ENCODE peak calls at places on chromosome 2, in six cellular contexts. H is SJSA1, I is cardiac muscle cell, F is tibial artery, V is kidney, E is ovary. O is an unnamed sample. For H3K4me1, the result is how much of the 10 kb centered on the place peaks cover.

GRCh38 chr2:9493478-9493877 is 19.1 kb downstream of the IAH1 start:
- DNase-seq in F (no peak), V (no peak), E (no peak), I (no peak), H (no peak), O (no peak)

GRCh38 chr2:208062113-208062512 is 36.8 kb upstream of the PLEKHM3 start:
- DNase-seq in E (no peak), F (no peak), H (no peak), I (no peak), V (no peak), O (no peak)

GRCh38 chr2:144084114-144084661 is 435.7 kb downstream of the ZEB2 start:
- DNase-seq in I (peak), F (no peak), V (no peak), H (peak), E (no peak), O (no peak)

GRCh38 chr2:85273732-85274731 is 53.8 kb downstream of the TGOLN2 start:
- DNase-seq in V (no peak), H (peak), I (peak), E (peak), F (no peak), O (peak)

GRCh38 chr2:171432969-171433762 is 624 bp downstream of the METTL8 start:
- DNase-seq in H (no peak), F (no peak), V (no peak), I (peak), E (no peak), O (peak)

GRCh38 chr2:85376291-85377065 is 21.9 kb downstream of the ELMOD3 start:
- DNase-seq in I (no peak), V (no peak), E (no peak), H (peak), F (no peak), O (no peak)

GRCh38 chr2:120586507-120587283 is 149.0 kb upstream of the GLI2 start:
- DNase-seq in I (peak), F (no peak), H (no peak), E (no peak), V (peak), O (no peak)

GRCh38 chr2:233142355-233142897 is 82.3 kb downstream of the INPP5D start:
- DNase-seq in V (no peak), F (no peak), E (no peak), H (no peak), I (no peak), O (no peak)

GRCh38 chr2:46836295-46837111 is 79.1 kb downstream of the MCFD2 start:
- DNase-seq in H (no peak), F (no peak), E (no peak), I (peak), V (no peak), O (no peak)

GRCh38 chr2:190214434-190215194 is 105.0 kb downstream of the HIBCH start:
- DNase-seq in F (no peak), H (no peak), V (no peak), E (no peak), I (peak), O (no peak)

GRCh38 chr2:200985806-200986205 is 22.3 kb upstream of the ORC2 start:
- DNase-seq in H (no peak), I (peak), E (no peak), F (no peak), V (no peak), O (no peak)

GRCh38 chr2:227295806-227296205 is 29.2 kb upstream of the MFF start:
- DNase-seq in F (no peak), E (no peak), V (no peak), I (no peak), H (no peak), O (no peak)

GRCh38 chr2:23568257-23569190 is 183.5 kb downstream of the KLHL29 start:
- DNase-seq in I (no peak), H (no peak), E (no peak), V (no peak), F (no peak), O (no peak)

GRCh38 chr2:165425556-165425955 is 43.9 kb upstream of the CSRNP3 start:
- DNase-seq in I (no peak), E (no peak), V (no peak), F (no peak), H (no peak), O (no peak)

GRCh38 chr2:55842009-55842408 is 81.6 kb downstream of the EFEMP1 start:
- DNase-seq in E (no peak), F (no peak), I (no peak), H (peak), V (no peak), O (no peak)

GRCh38 chr2:54289942-54290702 is 34.1 kb upstream of the TSPYL6 start:
- DNase-seq in I (no peak), E (no peak), H (no peak), V (no peak), F (no peak), O (no peak)

GRCh38 chr2:187581125-187581896 is 27.1 kb upstream of the TFPI start:
- DNase-seq in I (peak), E (no peak), V (no peak), F (no peak), H (peak), O (no peak)

GRCh38 chr2:236642584-236643291 is 73.1 kb downstream of the ACKR3 start:
- DNase-seq in E (peak), H (peak), F (peak), V (peak), I (peak), O (no peak)

GRCh38 chr2:151176661-151177060 is 85.0 kb downstream of the RBM43 start:
- DNase-seq in H (no peak), F (no peak), E (no peak), I (no peak), V (no peak), O (no peak)

GRCh38 chr2:73868204-73868978 is 24.4 kb upstream of the ACTG2 start:
- DNase-seq in H (no peak), I (no peak), V (no peak), E (no peak), F (no peak), O (no peak)

GRCh38 chr2:30688956-30689401 is 118.3 kb downstream of the CAPN13 start:
- DNase-seq in I (no peak), V (no peak), H (no peak), F (no peak), E (no peak), O (no peak)

GRCh38 chr2:71388214-71388613 is 56.6 kb downstream of the ZNF638 start:
- DNase-seq in F (no peak), E (no peak), I (no peak), H (no peak), V (no peak), O (peak)

GRCh38 chr2:235171511-235172130 is 219.8 kb downstream of the SH3BP4 start:
- DNase-seq in I (peak), H (peak), V (no peak), E (no peak), F (no peak), O (no peak)

GRCh38 chr2:235170016-235170415 is 218.2 kb downstream of the SH3BP4 start:
- DNase-seq in V (no peak), E (no peak), F (no peak), I (peak), H (peak), O (no peak)

GRCh38 chr2:235168174-235168979 is 216.6 kb downstream of the SH3BP4 start:
- DNase-seq in F (no peak), E (no peak), I (no peak), V (no peak), H (no peak), O (no peak)

GRCh38 chr2:235165631-235166030 is 213.8 kb downstream of the SH3BP4 start:
- DNase-seq in H (no peak), I (no peak), E (no peak), F (no peak), V (no peak), O (no peak)

DNA sequence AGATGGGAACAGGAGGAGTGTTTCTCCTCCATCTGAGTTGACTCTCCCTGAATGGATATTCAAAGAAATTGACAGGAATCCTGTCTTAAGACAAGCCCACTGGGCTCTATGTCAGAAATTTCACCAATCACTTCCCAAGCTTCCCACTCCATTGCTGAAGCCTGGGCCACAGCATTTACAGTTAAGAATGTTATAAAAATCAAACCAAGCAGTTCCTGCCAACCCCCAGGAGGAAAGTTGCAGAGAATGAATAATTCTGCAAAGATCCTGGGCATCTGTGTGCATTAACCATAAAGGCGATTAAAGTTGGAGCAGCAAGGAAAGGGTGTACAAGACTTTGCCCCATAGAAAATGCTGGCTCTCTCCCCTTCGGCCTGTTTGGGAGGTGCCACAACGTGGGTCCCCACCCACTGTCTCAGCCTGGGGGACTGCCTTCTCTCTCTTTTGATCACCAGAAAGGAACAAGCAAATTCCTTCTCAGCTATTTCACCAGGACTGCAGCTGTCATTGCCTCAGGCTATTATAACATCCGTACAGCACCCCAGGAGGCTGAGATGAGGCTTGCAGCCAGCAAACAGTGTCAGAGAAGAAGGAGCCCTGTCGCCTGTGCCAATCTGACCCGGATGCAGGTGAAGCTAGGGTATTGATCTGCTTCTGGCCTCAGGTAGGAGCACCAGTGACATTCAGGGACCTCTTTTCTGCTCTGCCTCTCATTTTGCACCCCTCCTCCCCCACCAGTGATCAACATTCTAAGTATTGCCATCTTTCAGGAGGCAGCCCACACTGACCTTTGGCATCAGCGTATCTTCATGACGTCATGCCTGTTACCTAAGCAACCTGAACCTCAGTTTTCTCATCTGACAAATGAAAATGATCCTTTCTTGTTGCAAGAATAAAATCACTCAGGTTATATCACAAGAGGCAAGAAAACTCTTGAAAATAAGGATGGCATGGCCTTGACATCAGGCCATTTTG is 219.0 kb downstream of the SH3BP4 start:
- DNase-seq in F (no peak), I (peak), H (peak), V (no peak), E (no peak), O (peak)
- H3K4me3 ChIP-seq in F (no peak), I (no peak), H (no peak), V (no peak), E (no peak), O (no peak)

GRCh38 chr2:217971166-217971565 is 31.6 kb downstream of the TNS1 start:
- DNase-seq in F (no peak), I (no peak), E (no peak), H (no peak), V (no peak), O (no peak)

GRCh38 chr2:217972037-217972436 is 30.8 kb downstream of the TNS1 start:
- DNase-seq in E (no peak), H (no peak), F (no peak), I (no peak), V (no peak), O (peak)

GRCh38 chr2:217969588-217969987 is 33.2 kb downstream of the TNS1 start:
- DNase-seq in F (no peak), V (no peak), H (no peak), E (no peak), I (no peak), O (no peak)

GRCh38 chr2:217972490-217972889 is 30.3 kb downstream of the TNS1 start:
- DNase-seq in V (no peak), H (no peak), E (no peak), I (peak), F (peak), O (no peak)

DNA sequence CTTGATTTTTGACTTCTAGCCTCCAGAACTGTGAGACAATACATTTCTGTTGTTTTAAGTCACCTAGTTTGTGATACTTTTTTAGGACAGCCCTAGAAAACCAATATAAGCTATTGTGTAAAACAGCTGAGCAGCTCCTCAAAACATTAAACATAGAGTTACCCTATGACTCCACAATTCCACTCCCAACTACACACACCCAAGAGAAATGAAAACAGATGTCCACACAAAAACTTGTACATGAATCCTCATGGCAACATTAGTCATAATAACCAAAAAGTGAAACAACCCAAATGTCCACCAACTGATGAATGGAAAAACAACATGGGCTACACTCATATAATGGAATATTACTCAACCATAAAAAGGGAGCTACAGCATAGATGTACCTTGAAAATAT is 32.6 kb downstream of the TNS1 start:
- DNase-seq in H (no peak), E (no peak), F (no peak), I (no peak), V (no peak), O (no peak)
- H3K4me1 ChIP-seq in H (under half), E (under half), F (half or more), I (under half), V (under half), O (under half)

GRCh38 chr2:240453461-240454030 is 18.1 kb downstream of the GPC1 start:
- DNase-seq in V (peak), H (no peak), I (no peak), E (peak), F (no peak), O (no peak)
- H3K4me3 ChIP-seq in V (no peak), H (no peak), I (peak), E (peak), F (peak), O (no peak)

DNA sequence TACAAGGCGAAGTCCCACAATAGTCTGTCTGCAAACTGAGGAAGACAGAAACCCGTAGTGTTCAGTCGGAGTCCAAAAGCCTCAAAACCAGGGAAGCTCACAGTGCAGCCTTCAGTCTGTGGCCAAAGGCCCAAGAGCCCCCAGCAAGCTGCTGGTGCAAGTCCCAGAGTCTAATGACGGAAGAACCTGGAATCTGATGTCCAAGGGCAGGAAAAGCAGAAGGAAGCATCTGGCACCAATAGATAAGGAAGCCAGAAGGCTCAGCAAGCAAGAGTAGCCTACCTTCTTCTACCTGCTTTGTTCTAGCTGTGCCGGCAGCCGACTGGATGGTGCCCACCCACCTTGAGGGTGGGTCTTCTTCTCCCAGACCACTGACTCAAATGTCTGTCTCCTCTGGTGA is 21.8 kb downstream of the CFAP210 start:
- DNase-seq in I (no peak), E (no peak), F (no peak), V (no peak), H (no peak), O (no peak)
- H3K4me1 ChIP-seq in I (under half), E (under half), F (under half), V (under half), H (under half), O (under half)

GRCh38 chr2:96819101-96819875 is 3.2 kb downstream of the CNNM3 start:
- DNase-seq in V (peak), F (no peak), E (no peak), H (no peak), I (no peak), O (peak)
- H3K4me3 ChIP-seq in V (peak), F (no peak), E (no peak), H (no peak), I (no peak), O (peak)

DNA sequence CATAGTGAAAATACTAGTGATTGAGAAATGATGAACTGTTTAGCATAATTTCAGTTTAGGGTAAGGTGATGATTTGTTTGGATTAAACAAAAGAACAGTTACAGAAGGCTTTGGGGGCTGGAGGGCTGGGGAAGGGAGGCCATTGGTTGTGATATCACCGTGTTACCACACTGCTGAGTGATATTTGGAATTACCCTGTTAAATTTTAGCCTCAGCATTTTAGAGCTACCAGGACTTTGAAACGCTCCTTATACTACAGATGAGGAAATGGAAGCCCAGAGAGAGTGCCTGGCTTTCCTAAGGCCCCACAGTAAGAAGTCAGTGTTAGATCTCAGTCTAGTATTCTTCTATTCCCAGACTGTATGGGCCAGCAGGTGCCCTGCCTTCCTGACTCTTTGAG is 15.6 kb downstream of the ARHGEF33 start:
- DNase-seq in F (no peak), H (no peak), V (no peak), E (no peak), I (no peak), O (no peak)
- H3K4me1 ChIP-seq in F (under half), H (under half), V (under half), E (under half), I (under half), O (under half)

DNA sequence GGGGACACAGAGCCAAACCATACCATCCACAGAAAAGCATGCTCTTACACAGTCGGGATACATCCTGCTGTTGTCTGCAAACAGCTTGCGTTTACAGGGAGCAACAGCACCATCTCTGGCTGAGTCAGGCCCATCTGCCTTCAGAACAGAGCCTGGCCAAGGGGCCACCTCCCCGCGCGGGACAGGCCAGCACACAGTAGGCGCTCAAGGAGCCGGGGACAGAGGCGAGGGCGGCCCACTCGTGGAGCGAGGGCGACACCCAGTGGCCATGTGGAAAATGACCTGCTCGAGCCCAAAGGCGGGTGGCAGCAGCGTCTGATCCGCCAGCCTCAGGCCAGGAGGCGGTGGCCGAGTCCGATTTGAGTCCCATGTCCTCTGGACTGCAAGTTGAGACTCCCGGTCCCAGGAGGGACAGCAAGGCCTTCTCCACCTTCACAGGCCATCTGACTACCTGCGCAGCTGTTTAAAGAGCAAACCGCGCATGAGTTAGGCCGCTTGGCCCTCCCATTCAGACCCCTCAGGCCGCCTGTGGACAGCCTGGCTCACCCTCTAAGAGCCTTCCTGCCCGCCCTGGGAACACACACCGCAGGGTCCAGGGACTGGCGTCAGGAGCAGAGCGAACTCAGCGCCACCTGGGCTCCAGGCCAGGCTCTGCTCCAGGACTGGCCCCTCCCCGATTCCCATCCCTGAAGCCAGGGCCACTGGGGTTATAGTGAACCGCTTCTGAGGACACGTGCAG is 38.3 kb downstream of the TTC32 start:
- DNase-seq in F (peak), E (peak), H (peak), I (peak), V (peak), O (peak)
- H3K4me3 ChIP-seq in F (no peak), E (no peak), H (no peak), I (no peak), V (peak), O (no peak)

GRCh38 chr2:206079699-206080465 is 6.1 kb downstream of the INO80D start:
- DNase-seq in F (no peak), I (no peak), E (no peak), H (no peak), V (no peak), O (no peak)
- H3K4me1 ChIP-seq in F (under half), I (under half), E (under half), H (under half), V (under half), O (under half)

DNA sequence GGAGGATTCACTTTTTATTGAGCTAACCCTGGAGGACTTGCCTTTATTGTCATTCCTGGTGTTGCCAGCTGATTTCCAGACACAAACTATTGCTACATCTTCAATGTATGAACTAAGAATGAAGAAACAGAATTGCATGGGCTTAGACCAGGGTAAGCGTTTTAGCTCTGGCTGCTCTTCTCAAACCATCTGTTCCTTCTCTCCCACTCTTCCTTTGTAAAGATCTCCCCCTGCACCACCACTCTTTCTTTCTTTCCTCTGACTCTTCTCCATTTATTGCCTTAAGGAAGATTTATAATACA is 41.8 kb downstream of the NCKAP5 start:
- DNase-seq in I (no peak), E (no peak), V (no peak), F (no peak), H (no peak), O (no peak)
- H3K4me3 ChIP-seq in I (no peak), E (no peak), V (no peak), F (no peak), H (no peak), O (no peak)